ENCODE peak calls at places on chromosome 17, in eight cellular contexts. Q is ovary; G is mammary epithelial cell; A is ascending aorta; J is CD4-positive, alpha-beta memory T cell; W is naive thymus-derived CD4-positive, alpha-beta T cell; Y is CD4-positive, CD25-positive, alpha-beta regulatory T cell; X is colonic mucosa. E is an unnamed sample. For H3K9me3, the result is how much of the 10 kb centered on the place peaks cover.

GRCh38 chr17:73532441-73532901 is 111.8 kb downstream of the SDK2 start:
- DNase-seq in X (no peak), G (no peak), A (no peak), Q (no peak), W (no peak), J (no peak), Y (no peak), E (no peak)

GRCh38 chr17:7781467-7781866 is 52.5 kb upstream of the KDM6B start:
- DNase-seq in A (no peak), Y (no peak), Q (no peak), X (no peak), J (no peak), W (no peak), G (no peak), E (no peak)

GRCh38 chr17:75088902-75089417 is 1.2 kb downstream of the SLC16A5 start:
- DNase-seq in Y (no peak), A (no peak), X (peak), W (no peak), J (no peak), G (no peak), Q (peak), E (no peak)

GRCh38 chr17:1313270-1314005 is 34.0 kb downstream of the TRARG1 start:
- DNase-seq in Q (no peak), X (no peak), G (no peak), W (no peak), A (no peak), Y (peak), J (no peak), E (no peak)

GRCh38 chr17:19004601-19005441 is at the start of gene FAM83G:
- DNase-seq in G (peak), Y (peak), X (peak), J (peak), A (peak), Q (peak), W (peak), E (peak)

GRCh38 chr17:50547035-50547735 is at the start of gene SPATA20:
- DNase-seq in G (peak), Q (peak), W (peak), X (peak), Y (peak), J (peak), A (peak), E (peak)

GRCh38 chr17:68600123-68600880 is 865 bp downstream of the FAM20A start:
- DNase-seq in A (no peak), G (peak), X (no peak), J (no peak), Y (no peak), W (no peak), Q (peak), E (no peak)

GRCh38 chr17:45936610-45937009 is 42.3 kb downstream of the MAPT start:
- DNase-seq in W (no peak), X (no peak), G (no peak), Q (no peak), Y (no peak), J (no peak), A (no peak), E (no peak)

GRCh38 chr17:57636985-57637667 is 108.0 kb downstream of the CCDC182 start:
- DNase-seq in X (no peak), A (no peak), Q (no peak), W (no peak), J (no peak), Y (no peak), G (peak), E (no peak)

GRCh38 chr17:18974407-18975149 is 22.6 kb downstream of the SLC5A10 start:
- DNase-seq in A (no peak), Q (no peak), Y (no peak), G (peak), X (no peak), W (no peak), J (no peak), E (no peak)

GRCh38 chr17:65627892-65628622 is 66.6 kb upstream of the AXIN2 start:
- DNase-seq in A (no peak), J (no peak), X (peak), W (no peak), Y (no peak), G (peak), Q (peak), E (no peak)

GRCh38 chr17:75084039-75084660 is 3.6 kb upstream of the SLC16A5 start:
- DNase-seq in Y (no peak), A (no peak), G (no peak), Q (no peak), X (no peak), W (peak), J (no peak), E (no peak)

GRCh38 chr17:7356072-7356549 is 1.2 kb downstream of the TMEM95 start:
- DNase-seq in Q (peak), G (peak), X (peak), A (peak), J (peak), Y (peak), W (peak), E (peak)

GRCh38 chr17:82309656-82310570 is 7.5 kb downstream of the CD7 start:
- DNase-seq in X (no peak), W (no peak), Y (no peak), A (no peak), Q (no peak), G (no peak), J (no peak), E (no peak)

GRCh38 chr17:17727111-17727659 is 45.9 kb downstream of the RAI1 start:
- DNase-seq in X (no peak), J (no peak), A (no peak), G (no peak), W (no peak), Y (no peak), Q (no peak), E (no peak)

GRCh38 chr17:82443465-82444283 is 6.9 kb downstream of the CYBC1 start:
- DNase-seq in W (no peak), A (no peak), G (no peak), Q (peak), Y (no peak), X (no peak), J (no peak), E (no peak)

GRCh38 chr17:1365445-1366039 is 34.5 kb downstream of the YWHAE start:
- DNase-seq in G (peak), J (peak), Q (peak), X (peak), W (peak), A (no peak), Y (peak), E (peak)

GRCh38 chr17:4559851-4560820 is at the start of gene GGT6:
- DNase-seq in Y (no peak), G (no peak), J (no peak), X (peak), Q (peak), W (no peak), A (no peak), E (no peak)

GRCh38 chr17:72666519-72666874 is 426.0 kb downstream of the SLC39A11 start:
- DNase-seq in W (no peak), X (no peak), A (no peak), G (no peak), Y (no peak), J (no peak), Q (no peak), E (no peak)

GRCh38 chr17:44044092-44044491 is 22.4 kb downstream of the LSM12 start:
- DNase-seq in Q (no peak), J (no peak), G (peak), W (no peak), A (no peak), Y (no peak), X (no peak), E (no peak)

GRCh38 chr17:57363998-57364645 is 107.8 kb downstream of the MSI2 start:
- DNase-seq in Q (no peak), A (no peak), Y (no peak), G (no peak), J (no peak), W (no peak), X (no peak), E (no peak)

GRCh38 chr17:78645421-78646295 is 68.5 kb upstream of the DNAH17 start:
- DNase-seq in G (no peak), Q (no peak), J (peak), W (peak), A (peak), X (peak), Y (peak), E (peak)

DNA sequence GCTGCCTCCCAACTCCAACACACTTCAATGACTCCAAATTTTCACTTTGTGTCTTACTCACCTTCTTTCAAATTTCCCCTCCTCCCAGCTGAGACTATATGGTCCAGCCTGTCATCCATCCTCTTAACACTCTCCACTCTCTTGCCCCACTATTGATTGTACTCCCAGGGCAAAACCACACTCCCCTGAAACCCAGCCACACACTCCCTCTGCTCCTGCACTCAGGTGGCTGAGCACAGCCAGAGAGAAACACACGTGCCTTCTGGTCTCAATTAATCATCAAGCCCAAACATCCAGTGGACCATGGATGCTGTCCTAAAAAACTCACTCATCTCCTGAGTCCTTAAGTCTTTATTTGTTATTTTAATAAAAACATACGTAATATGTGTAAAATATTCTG is 1026.4 kb downstream of the KCNJ18 start:
- DNase-seq in W (no peak), Y (no peak), A (no peak), Q (no peak), X (no peak), J (no peak), G (no peak), E (no peak)
- H3K9me3 ChIP-seq in W (under half), Y (under half), A (under half), Q (under half), X (under half), J (under half), G (under half), E (under half)

GRCh38 chr17:69882281-69882680 is 192.7 kb upstream of the KCNJ16 start:
- DNase-seq in Q (no peak), J (no peak), X (no peak), W (no peak), G (no peak), Y (no peak), A (no peak), E (no peak)

GRCh38 chr17:69880591-69881112 is 194.4 kb upstream of the KCNJ16 start:
- DNase-seq in Y (no peak), Q (no peak), A (no peak), J (no peak), X (no peak), G (no peak), W (no peak), E (no peak)

GRCh38 chr17:69879576-69879975 is 195.4 kb upstream of the KCNJ16 start:
- DNase-seq in A (no peak), J (no peak), W (no peak), Y (no peak), X (no peak), Q (no peak), G (no peak), E (no peak)

GRCh38 chr17:69883139-69883538 is 191.9 kb upstream of the KCNJ16 start:
- DNase-seq in Q (no peak), G (no peak), J (no peak), A (no peak), X (no peak), W (no peak), Y (no peak), E (no peak)

DNA sequence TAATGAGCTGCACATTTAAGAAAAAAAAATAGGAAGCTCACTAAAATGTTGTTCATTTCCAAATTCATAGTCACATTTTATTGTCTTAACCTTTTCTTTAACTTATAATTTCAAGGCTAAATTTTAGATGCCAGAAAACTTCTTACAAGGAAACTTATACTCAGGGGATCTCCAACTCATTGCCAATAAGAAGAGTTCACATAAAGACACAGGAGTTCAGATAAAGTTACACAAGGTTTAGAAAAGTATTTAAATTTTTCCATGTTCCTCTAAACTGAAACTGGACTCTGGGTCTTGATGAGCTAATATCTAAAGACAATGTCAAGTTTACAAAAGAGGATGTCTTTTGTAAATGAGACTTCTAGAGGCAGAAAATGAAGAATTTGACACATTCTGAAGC is 190.7 kb upstream of the KCNJ16 start:
- DNase-seq in Y (no peak), G (no peak), J (no peak), W (no peak), A (no peak), Q (no peak), X (no peak), E (no peak)
- H3K9me3 ChIP-seq in Y (under half), G (under half), J (under half), W (under half), A (under half), Q (under half), X (under half), E (under half)

GRCh38 chr17:26809033-26809432 is 484.9 kb upstream of the WSB1 start:
- DNase-seq in Q (no peak), G (peak), A (no peak), Y (no peak), J (no peak), W (no peak), X (no peak), E (no peak)
- H3K9me3 ChIP-seq in Q (under half), G (half or more), A (under half), Y (under half), J (under half), W (under half), X (under half), E (under half)

GRCh38 chr17:22303865-22304264 is 611.5 kb downstream of the KCNJ18 start:
- DNase-seq in A (no peak), J (no peak), G (no peak), X (no peak), W (no peak), Q (no peak), Y (no peak), E (no peak)
- H3K9me3 ChIP-seq in A (under half), J (under half), G (half or more), X (under half), W (under half), Q (under half), Y (half or more), E (under half)

DNA sequence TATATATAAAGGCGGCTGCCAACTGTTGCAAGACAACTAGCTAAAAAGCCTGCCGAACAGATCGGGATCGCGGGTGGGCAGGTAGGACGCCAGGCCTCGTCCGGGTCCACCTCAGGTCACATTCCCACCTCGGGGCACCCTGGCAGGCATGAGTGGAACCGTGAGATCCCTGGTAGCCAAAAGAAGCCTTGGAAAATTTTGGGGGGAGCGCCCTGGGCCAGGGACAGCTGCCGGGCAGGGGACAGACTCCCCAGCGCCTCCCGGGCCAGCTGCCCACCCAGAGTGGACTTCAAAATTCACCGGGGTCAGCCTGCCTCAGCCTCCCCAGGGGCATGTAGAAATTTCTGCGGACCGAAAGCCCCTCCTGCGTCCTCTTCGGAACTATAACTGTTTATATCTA is 760.9 kb downstream of the KCNJ18 start:
- DNase-seq in Y (no peak), Q (no peak), X (no peak), W (no peak), J (no peak), A (no peak), G (no peak), E (no peak)
- H3K9me3 ChIP-seq in Y (under half), Q (under half), X (under half), W (under half), J (under half), A (under half), G (under half), E (under half)